ENCODE peak calls at places on chromosome 13, in six cellular contexts. One of them, this sample, is unnamed.

GRCh38 chr13:50731400-50731799 is 112.1 kb downstream of the DLEU7 start:
- DNase-seq in SK-MEL-5: no peak
- DNase-seq in fibroblast of lung: peak; percentile 86
- DNase-seq in hepatocyte: no peak
- DNase-seq in T-helper 9 cell: no peak
- DNase-seq in heart right ventricle: peak; percentile 58
- DNase-seq in this sample: no peak

GRCh38 chr13:26541678-26542553 is 15.6 kb upstream of the WASF3 start:
- DNase-seq in SK-MEL-5: no peak
- DNase-seq in fibroblast of lung: no peak
- DNase-seq in hepatocyte: no peak
- DNase-seq in T-helper 9 cell: no peak
- DNase-seq in heart right ventricle: no peak
- DNase-seq in this sample: no peak

GRCh38 chr13:99265823-99266426 is 7.7 kb upstream of the GPR18 start:
- DNase-seq in SK-MEL-5: peak; percentile 73
- DNase-seq in fibroblast of lung: peak; percentile 41
- DNase-seq in hepatocyte: peak; percentile 46
- DNase-seq in T-helper 9 cell: no peak
- DNase-seq in heart right ventricle: no peak
- DNase-seq in this sample: peak; percentile 10

GRCh38 chr13:21074601-21075302 is 13.4 kb upstream of the LATS2 start:
- DNase-seq in SK-MEL-5: no peak
- DNase-seq in fibroblast of lung: no peak
- DNase-seq in hepatocyte: no peak
- DNase-seq in T-helper 9 cell: no peak
- DNase-seq in heart right ventricle: peak; percentile 32
- DNase-seq in this sample: no peak

GRCh38 chr13:91031508-91031907 is 316.0 kb upstream of the MIR17HG start:
- DNase-seq in SK-MEL-5: peak; percentile 56
- DNase-seq in fibroblast of lung: no peak
- DNase-seq in hepatocyte: no peak
- DNase-seq in T-helper 9 cell: no peak
- DNase-seq in heart right ventricle: no peak
- DNase-seq in this sample: no peak

GRCh38 chr13:44026194-44026593 is 146.5 kb downstream of the LACC1 start:
- DNase-seq in SK-MEL-5: no peak
- DNase-seq in fibroblast of lung: no peak
- DNase-seq in hepatocyte: no peak
- DNase-seq in T-helper 9 cell: no peak
- DNase-seq in heart right ventricle: no peak
- DNase-seq in this sample: no peak

GRCh38 chr13:101258071-101258470 is 158.2 kb downstream of the NALCN start:
- DNase-seq in SK-MEL-5: peak; percentile 35
- DNase-seq in fibroblast of lung: peak; percentile 95
- DNase-seq in hepatocyte: peak; percentile 5
- DNase-seq in T-helper 9 cell: peak; percentile 0
- DNase-seq in heart right ventricle: no peak
- DNase-seq in this sample: peak; percentile 75

GRCh38 chr13:104823071-104823470 is 1712.4 kb downstream of the EFNB2 start:
- DNase-seq in SK-MEL-5: no peak
- DNase-seq in fibroblast of lung: no peak
- DNase-seq in hepatocyte: no peak
- DNase-seq in T-helper 9 cell: no peak
- DNase-seq in heart right ventricle: no peak
- DNase-seq in this sample: no peak

GRCh38 chr13:32272021-32272695 is 43.0 kb downstream of the ZAR1L start:
- DNase-seq in SK-MEL-5: no peak
- DNase-seq in fibroblast of lung: no peak
- DNase-seq in hepatocyte: no peak
- DNase-seq in T-helper 9 cell: no peak
- DNase-seq in heart right ventricle: no peak
- DNase-seq in this sample: no peak

GRCh38 chr13:42401376-42401775 is 129.4 kb downstream of the AKAP11 start:
- DNase-seq in SK-MEL-5: no peak
- DNase-seq in fibroblast of lung: no peak
- DNase-seq in hepatocyte: no peak
- DNase-seq in T-helper 9 cell: no peak
- DNase-seq in heart right ventricle: no peak
- DNase-seq in this sample: no peak

GRCh38 chr13:50766043-50766442 is 77.4 kb downstream of the DLEU7 start:
- DNase-seq in SK-MEL-5: no peak
- DNase-seq in fibroblast of lung: no peak
- DNase-seq in hepatocyte: no peak
- DNase-seq in T-helper 9 cell: no peak
- DNase-seq in heart right ventricle: no peak
- DNase-seq in this sample: no peak

GRCh38 chr13:40624338-40624737 is 42.1 kb downstream of the FOXO1 start:
- DNase-seq in SK-MEL-5: no peak
- DNase-seq in fibroblast of lung: peak; percentile 31
- DNase-seq in hepatocyte: no peak
- DNase-seq in T-helper 9 cell: no peak
- DNase-seq in heart right ventricle: no peak
- DNase-seq in this sample: no peak

GRCh38 chr13:110352735-110353134 is 45.7 kb downstream of the COL4A2 start:
- DNase-seq in SK-MEL-5: peak; percentile 28
- DNase-seq in fibroblast of lung: no peak
- DNase-seq in hepatocyte: no peak
- DNase-seq in T-helper 9 cell: no peak
- DNase-seq in heart right ventricle: no peak
- DNase-seq in this sample: no peak

GRCh38 chr13:32745509-32745908 is 159.3 kb downstream of the PDS5B start:
- DNase-seq in SK-MEL-5: peak; percentile 88
- DNase-seq in fibroblast of lung: no peak
- DNase-seq in hepatocyte: no peak
- DNase-seq in T-helper 9 cell: no peak
- DNase-seq in heart right ventricle: no peak
- DNase-seq in this sample: no peak

This sample was measured in H4.